ENCODE peak calls at places on chromosomes 5 and 9, in nine cellular contexts. S is astrocyte of the spinal cord; C is IMR-90; G is activated CD4-positive, alpha-beta T cell treated with anti-CD3 and anti-CD28 coated beads, Interleukin-2, amount 50 U/mL, for 1 hour; V is OCI-M1; I is activated CD8-positive, alpha-beta memory T cell treated with anti-CD3 and anti-CD28 coated beads, Interleukin-2, amount 50 U/mL, for 48 hours; W is glutamatergic neuron; Q is posterior vena cava; L is lower lobe of right lung. P is an unnamed sample.

GRCh38 chr9:34237836-34238235 is 59.0 kb downstream of the UBAP1 start:
- DNase-seq in V (no peak), Q (peak), G (no peak), S (no peak), I (no peak), C (no peak), W (no peak), L (no peak), P (no peak)

GRCh38 chr9:137301086-137301947 is 754 bp downstream of the NRARP start:
- DNase-seq in L (peak), W (peak), Q (no peak), C (peak), I (peak), G (no peak), V (peak), S (peak), P (peak)

GRCh38 chr9:120904061-120904998 is 22.3 kb downstream of the TRAF1 start:
- DNase-seq in L (no peak), Q (no peak), W (no peak), V (no peak), I (no peak), C (no peak), S (no peak), G (peak), P (no peak)

GRCh38 chr9:78040726-78041125 is 9.1 kb upstream of the GNAQ start:
- DNase-seq in V (no peak), L (no peak), I (no peak), W (no peak), G (no peak), C (no peak), S (no peak), Q (no peak), P (no peak)

GRCh38 chr5:80741015-80741414 is 86.2 kb upstream of the DHFR start:
- DNase-seq in G (no peak), I (no peak), W (no peak), S (no peak), Q (no peak), L (no peak), V (no peak), C (no peak), P (no peak)

GRCh38 chr5:362189-362588 is 40.7 kb downstream of the AHRR start:
- DNase-seq in L (no peak), V (no peak), I (no peak), Q (no peak), W (no peak), G (no peak), C (no peak), S (no peak), P (no peak)

GRCh38 chr5:170681013-170681433 is 102.5 kb upstream of the GABRP start:
- DNase-seq in G (no peak), I (peak), L (no peak), S (peak), V (peak), W (peak), C (peak), Q (no peak), P (peak)

GRCh38 chr9:875119-875962 is 33.8 kb downstream of the DMRT1 start:
- DNase-seq in C (no peak), L (no peak), V (no peak), W (no peak), S (no peak), Q (no peak), I (no peak), G (no peak), P (no peak)

GRCh38 chr9:8366161-8366926 is 566.8 kb upstream of the DMAC1 start:
- DNase-seq in V (peak), L (no peak), W (no peak), I (no peak), G (no peak), C (peak), S (peak), Q (no peak), P (peak)

GRCh38 chr9:115520626-115521025 is 402.7 kb upstream of the TNC start:
- DNase-seq in S (peak), W (no peak), C (no peak), L (no peak), I (no peak), G (no peak), V (no peak), Q (no peak), P (no peak)

GRCh38 chr5:152673601-152674000 is 268.5 kb upstream of the NMUR2 start:
- DNase-seq in W (no peak), G (no peak), C (no peak), S (no peak), Q (no peak), V (no peak), I (no peak), L (no peak), P (no peak)

GRCh38 chr5:111598996-111599395 is 86.7 kb upstream of the STARD4 start:
- DNase-seq in C (no peak), W (no peak), S (no peak), Q (no peak), I (no peak), G (no peak), L (no peak), V (no peak), P (no peak)

GRCh38 chr5:125695994-125696679 is 727.1 kb upstream of the GRAMD2B start:
- DNase-seq in Q (no peak), I (no peak), W (no peak), V (no peak), L (no peak), G (no peak), C (peak), S (peak), P (peak)

GRCh38 chr5:59021286-59021673 is 438.4 kb downstream of the RAB3C start:
- DNase-seq in Q (no peak), G (no peak), W (no peak), S (peak), L (no peak), C (no peak), I (no peak), V (no peak), P (no peak)

GRCh38 chr9:95722141-95722540 is 153.3 kb upstream of the ERCC6L2 start:
- DNase-seq in G (no peak), L (no peak), Q (no peak), I (no peak), S (no peak), W (no peak), V (no peak), C (no peak), P (no peak)

GRCh38 chr5:95081500-95082355 is 203.2 kb downstream of the MCTP1 start:
- DNase-seq in V (peak), S (peak), G (no peak), W (no peak), L (peak), C (peak), I (no peak), Q (peak), P (peak)

GRCh38 chr9:133725886-133726285 is 12.3 kb downstream of the SARDH start:
- DNase-seq in W (no peak), V (no peak), Q (no peak), C (no peak), G (no peak), L (no peak), S (no peak), I (peak), P (no peak)

GRCh38 chr5:27854243-27854852 is 816.0 kb upstream of the CDH9 start:
- DNase-seq in V (peak), Q (no peak), I (no peak), C (no peak), S (peak), W (no peak), G (no peak), L (no peak), P (peak)

P was measured in astrocyte of the hippocampus.